ENCODE peak calls at places on chromosomes 1 and 21, in ten cellular contexts. B is mammary epithelial cell, U is left cardiac atrium, X is NCI-H345, I is hepatic stellate cell, W is amniotic epithelial cell, A is NCI-H1105, Z is uterus, D is right cardiac atrium, N is nephron progenitor cell. F is an unnamed sample.

GRCh38 chr1:107141491-107142369 is 891 bp downstream of the NTNG1 start:
- DNase-seq in B (peak), U (no peak), X (peak), I (peak), W (peak), A (peak), Z (no peak), D (peak), N (peak), F (peak)

GRCh38 chr21:29384608-29385359 is 86.1 kb downstream of the BACH1 start:
- DNase-seq in B (no peak), U (no peak), X (no peak), I (no peak), W (no peak), A (no peak), Z (no peak), D (no peak), N (no peak), F (no peak)

GRCh38 chr1:161081151-161081405 is 8.3 kb downstream of the NECTIN4 start:
- DNase-seq in B (no peak), U (no peak), X (no peak), I (no peak), W (no peak), A (no peak), Z (no peak), D (no peak), N (no peak), F (no peak)

GRCh38 chr1:206579747-206580437 is 32.4 kb downstream of the EIF2D start:
- DNase-seq in B (peak), U (peak), X (no peak), I (no peak), W (peak), A (no peak), Z (peak), D (peak), N (no peak), F (no peak)

GRCh38 chr1:4931486-4931885 is 277.1 kb downstream of the AJAP1 start:
- DNase-seq in B (no peak), U (no peak), X (no peak), I (no peak), W (no peak), A (no peak), Z (no peak), D (no peak), N (no peak), F (no peak)

GRCh38 chr1:78619803-78620579 is at the start of gene IFI44L:
- DNase-seq in B (peak), U (peak), X (no peak), I (no peak), W (peak), A (no peak), Z (peak), D (peak), N (no peak), F (no peak)

GRCh38 chr1:54378157-54378883 is 27.9 kb downstream of the SSBP3 start:
- DNase-seq in B (no peak), U (no peak), X (no peak), I (no peak), W (no peak), A (no peak), Z (no peak), D (no peak), N (peak), F (no peak)

GRCh38 chr1:160416369-160416768 is 16.0 kb downstream of the VANGL2 start:
- DNase-seq in B (peak), U (no peak), X (no peak), I (peak), W (peak), A (no peak), Z (no peak), D (no peak), N (no peak), F (no peak)

GRCh38 chr21:33308586-33309490 is 15.9 kb upstream of the IFNAR1 start:
- DNase-seq in B (no peak), U (no peak), X (peak), I (no peak), W (peak), A (peak), Z (no peak), D (no peak), N (no peak), F (peak)

GRCh38 chr1:240597153-240597745 is 14.7 kb downstream of the GREM2 start:
- DNase-seq in B (no peak), U (no peak), X (no peak), I (no peak), W (no peak), A (no peak), Z (no peak), D (no peak), N (no peak), F (no peak)

GRCh38 chr1:44576456-44577150 is 97.7 kb downstream of the TMEM53 start:
- DNase-seq in B (no peak), U (no peak), X (peak), I (no peak), W (no peak), A (no peak), Z (no peak), D (no peak), N (no peak), F (peak)

GRCh38 chr1:5891736-5892135 is 100.5 kb downstream of the NPHP4 start:
- DNase-seq in B (no peak), U (no peak), X (no peak), I (peak), W (peak), A (no peak), Z (no peak), D (no peak), N (no peak), F (no peak)

GRCh38 chr1:97331165-97331564 is 589.7 kb downstream of the DPYD start:
- DNase-seq in B (no peak), U (no peak), X (no peak), I (no peak), W (no peak), A (no peak), Z (no peak), D (no peak), N (no peak), F (no peak)

GRCh38 chr21:26709090-26709489 is 136.0 kb upstream of the CYYR1 start:
- DNase-seq in B (peak), U (no peak), X (no peak), I (no peak), W (peak), A (no peak), Z (no peak), D (no peak), N (no peak), F (no peak)

GRCh38 chr1:9455487-9456237 is 83.6 kb upstream of the SLC25A33 start:
- DNase-seq in B (peak), U (peak), X (peak), I (peak), W (peak), A (peak), Z (peak), D (peak), N (peak), F (peak)

GRCh38 chr1:154608522-154609294 is 722 bp upstream of the ADAR start:
- DNase-seq in B (peak), U (peak), X (peak), I (peak), W (peak), A (peak), Z (no peak), D (peak), N (peak), F (peak)

GRCh38 chr1:55554611-55555010 is 339.4 kb upstream of the USP24 start:
- DNase-seq in B (no peak), U (no peak), X (no peak), I (no peak), W (no peak), A (no peak), Z (no peak), D (no peak), N (no peak), F (no peak)

GRCh38 chr1:10835423-10836421 is 39.3 kb upstream of the CASZ1 start:
- DNase-seq in B (no peak), U (no peak), X (peak), I (peak), W (peak), A (peak), Z (peak), D (peak), N (peak), F (peak)

GRCh38 chr21:33750017-33750416 is 107.7 kb downstream of the ITSN1 start:
- DNase-seq in B (no peak), U (no peak), X (no peak), I (no peak), W (no peak), A (no peak), Z (no peak), D (peak), N (no peak), F (no peak)

GRCh38 chr1:206725053-206725963 is 40.6 kb downstream of the MAPKAPK2 start:
- DNase-seq in B (no peak), U (no peak), X (no peak), I (peak), W (peak), A (no peak), Z (no peak), D (no peak), N (peak), F (no peak)

GRCh38 chr21:17195965-17196364 is 316.9 kb upstream of the CXADR start:
- DNase-seq in B (no peak), U (no peak), X (no peak), I (no peak), W (no peak), A (no peak), Z (no peak), D (no peak), N (no peak), F (no peak)

GRCh38 chr1:30232288-30232899 is 491.0 kb downstream of the MATN1 start:
- DNase-seq in B (peak), U (no peak), X (peak), I (no peak), W (no peak), A (peak), Z (no peak), D (no peak), N (no peak), F (no peak)

GRCh38 chr1:182415789-182416188 is 15.3 kb upstream of the TEDDM1 start:
- DNase-seq in B (no peak), U (no peak), X (no peak), I (no peak), W (no peak), A (no peak), Z (no peak), D (no peak), N (no peak), F (no peak)

GRCh38 chr1:68624233-68624632 is 127.4 kb upstream of the DEPDC1 start:
- DNase-seq in B (peak), U (no peak), X (no peak), I (no peak), W (peak), A (no peak), Z (no peak), D (no peak), N (no peak), F (no peak)

GRCh38 chr1:175191654-175192053 is 922 bp downstream of the KIAA0040 start:
- DNase-seq in B (peak), U (no peak), X (peak), I (peak), W (no peak), A (no peak), Z (peak), D (no peak), N (no peak), F (no peak)

GRCh38 chr1:63523738-63524137 is 413 bp downstream of the EFCAB7 start:
- DNase-seq in B (no peak), U (no peak), X (peak), I (no peak), W (no peak), A (peak), Z (no peak), D (no peak), N (peak), F (no peak)

GRCh38 chr1:10528066-10529014 is 53.6 kb downstream of the PEX14 start:
- DNase-seq in B (peak), U (peak), X (no peak), I (peak), W (peak), A (no peak), Z (peak), D (no peak), N (no peak), F (no peak)

GRCh38 chr1:5632226-5632625 is 360.0 kb downstream of the NPHP4 start:
- DNase-seq in B (no peak), U (no peak), X (no peak), I (no peak), W (no peak), A (no peak), Z (no peak), D (no peak), N (no peak), F (no peak)

GRCh38 chr21:44299458-44300261 is at the start of gene PFKL:
- DNase-seq in B (peak), U (peak), X (peak), I (peak), W (peak), A (peak), Z (peak), D (peak), N (peak), F (peak)

GRCh38 chr1:214427871-214428277 is 123.5 kb downstream of the PTPN14 start:
- DNase-seq in B (peak), U (no peak), X (no peak), I (peak), W (peak), A (no peak), Z (no peak), D (no peak), N (no peak), F (no peak)

GRCh38 chr1:2148691-2149090 is 45.9 kb downstream of the FAAP20 start:
- DNase-seq in B (no peak), U (no peak), X (no peak), I (no peak), W (no peak), A (no peak), Z (no peak), D (no peak), N (no peak), F (no peak)

GRCh38 chr1:119679223-119679622 is 31.2 kb upstream of the ZNF697 start:
- DNase-seq in B (no peak), U (no peak), X (no peak), I (no peak), W (no peak), A (no peak), Z (no peak), D (no peak), N (no peak), F (no peak)

GRCh38 chr1:203133969-203134725 is 6.6 kb downstream of the ADORA1 start:
- DNase-seq in B (no peak), U (no peak), X (no peak), I (no peak), W (peak), A (no peak), Z (peak), D (no peak), N (no peak), F (no peak)

F was measured in NCI-H774.